ENCODE peak calls at places on chromosomes 3 and 15, in eight cellular contexts. A is activated T-cell treated with anti-CD3 and anti-CD28 coated beads for 4 hours; P is CD8-positive, alpha-beta T cell; W is skeletal muscle cell; M is psoas muscle; S is NCI-H2171; Q is AML-193; E is posterior vena cava. N is an unnamed sample.

GRCh38 chr3:151037746-151038145 is 47.7 kb upstream of the MED12L start:
- DNase-seq in A (no peak), P (no peak), W (peak), M (peak), S (no peak), Q (no peak), E (peak), N (no peak)

GRCh38 chr15:92385096-92385495 is 8.6 kb upstream of the ST8SIA2 start:
- DNase-seq in A (no peak), P (no peak), W (no peak), M (no peak), S (no peak), Q (no peak), E (no peak), N (no peak)

GRCh38 chr15:25184356-25185155 is 229.8 kb downstream of the SNRPN start:
- DNase-seq in A (no peak), P (no peak), W (no peak), M (peak), S (no peak), Q (no peak), E (peak), N (no peak)

GRCh38 chr3:111616417-111617105 is 21.4 kb upstream of the ZBED2 start:
- DNase-seq in A (peak), P (peak), W (no peak), M (no peak), S (no peak), Q (no peak), E (no peak), N (no peak)

GRCh38 chr15:92098869-92099268 is 245.4 kb downstream of the SLCO3A1 start:
- DNase-seq in A (no peak), P (no peak), W (no peak), M (no peak), S (no peak), Q (no peak), E (no peak), N (no peak)

GRCh38 chr15:73951591-73951990 is 25.3 kb downstream of the LOXL1 start:
- DNase-seq in A (no peak), P (no peak), W (no peak), M (no peak), S (no peak), Q (no peak), E (peak), N (no peak)

GRCh38 chr3:28139288-28139687 is 102.1 kb upstream of the CMC1 start:
- DNase-seq in A (no peak), P (no peak), W (no peak), M (no peak), S (no peak), Q (no peak), E (no peak), N (no peak)

GRCh38 chr3:195045481-195045880 is 225.5 kb downstream of the XXYLT1 start:
- DNase-seq in A (no peak), P (no peak), W (no peak), M (no peak), S (no peak), Q (no peak), E (peak), N (no peak)

GRCh38 chr3:191236635-191237034 is 37.6 kb downstream of the OSTN start:
- DNase-seq in A (no peak), P (no peak), W (no peak), M (no peak), S (no peak), Q (no peak), E (no peak), N (no peak)